ENCODE peak calls at places on chromosome 12, in four cellular contexts. J is astrocyte of the cerebellum, K is uterus, B is hepatocyte. H is an unnamed sample.

GRCh38 chr12:5254703-5255102 is 177.2 kb upstream of the NTF3 start:
- DNase-seq in B (no peak), J (no peak), K (no peak), H (no peak)

GRCh38 chr12:55742719-55743130 is at the start of gene GDF11:
- DNase-seq in B (peak), J (no peak), K (peak), H (no peak)

GRCh38 chr12:44127966-44128365 is 292.1 kb downstream of the TMEM117 start:
- DNase-seq in B (no peak), K (no peak), J (no peak), H (no peak)

GRCh38 chr12:10967409-10967808 is 19.3 kb downstream of the TAS2R50 start:
- DNase-seq in J (peak), K (no peak), B (no peak), H (peak)

GRCh38 chr12:106123551-106123991 is 15.2 kb downstream of the NUAK1 start:
- DNase-seq in K (peak), B (peak), J (no peak), H (peak)

GRCh38 chr12:111447571-111448265 is 42.0 kb downstream of the SH2B3 start:
- DNase-seq in B (no peak), K (peak), J (no peak), H (no peak)

GRCh38 chr12:95789126-95790024 is 1.2 kb downstream of the NTN4 start:
- DNase-seq in J (no peak), K (peak), B (peak), H (no peak)

GRCh38 chr12:69645031-69645430 is 34.3 kb upstream of the LRRC10 start:
- DNase-seq in K (no peak), J (no peak), B (no peak), H (no peak)

GRCh38 chr12:31008241-31008711 is 65.4 kb upstream of the DDX11 start:
- DNase-seq in B (no peak), K (no peak), J (no peak), H (no peak)

GRCh38 chr12:108852674-108853073 is 4.7 kb downstream of the SSH1 start:
- DNase-seq in B (no peak), K (no peak), J (no peak), H (no peak)

GRCh38 chr12:11722578-11723138 is 73.2 kb downstream of the ETV6 start:
- DNase-seq in B (no peak), J (no peak), K (no peak), H (no peak)

GRCh38 chr12:50174971-50175715 is 8.0 kb upstream of the CERS5 start:
- DNase-seq in K (no peak), B (peak), J (peak), H (peak)

GRCh38 chr12:113248046-113248825 is 27.0 kb downstream of the TPCN1 start:
- DNase-seq in J (no peak), K (no peak), B (no peak), H (no peak)

GRCh38 chr12:17456486-17456885 is 633.5 kb downstream of the RERGL start:
- DNase-seq in K (no peak), B (no peak), J (no peak), H (no peak)

GRCh38 chr12:52506858-52507715 is 13.1 kb downstream of the KRT5 start:
- DNase-seq in K (no peak), J (peak), B (peak), H (peak)

GRCh38 chr12:111271674-111272418 is 97.0 kb downstream of the PHETA1 start:
- DNase-seq in K (no peak), J (no peak), B (no peak), H (no peak)

GRCh38 chr12:749871-750270 is 2.5 kb upstream of the WNK1 start:
- DNase-seq in B (no peak), K (no peak), J (no peak), H (no peak)

GRCh38 chr12:92624236-92624635 is 78.6 kb upstream of the PLEKHG7 start:
- DNase-seq in B (no peak), K (no peak), J (peak), H (no peak)

GRCh38 chr12:125245601-125246345 is 180.5 kb downstream of the AACS start:
- DNase-seq in K (no peak), J (no peak), B (peak), H (no peak)

GRCh38 chr12:71504471-71504852 is 64.9 kb downstream of the LGR5 start:
- DNase-seq in J (no peak), B (no peak), K (no peak), H (no peak)

GRCh38 chr12:105748806-105749600 is 389.8 kb downstream of the NUAK1 start:
- DNase-seq in J (peak), B (peak), K (peak), H (no peak)

GRCh38 chr12:93751864-93752610 is 74.9 kb downstream of the CRADD start:
- DNase-seq in J (peak), B (no peak), K (no peak), H (peak)

GRCh38 chr12:27207626-27208413 is 36.3 kb upstream of the STK38L start:
- DNase-seq in J (no peak), K (no peak), B (no peak), H (no peak)

DNA sequence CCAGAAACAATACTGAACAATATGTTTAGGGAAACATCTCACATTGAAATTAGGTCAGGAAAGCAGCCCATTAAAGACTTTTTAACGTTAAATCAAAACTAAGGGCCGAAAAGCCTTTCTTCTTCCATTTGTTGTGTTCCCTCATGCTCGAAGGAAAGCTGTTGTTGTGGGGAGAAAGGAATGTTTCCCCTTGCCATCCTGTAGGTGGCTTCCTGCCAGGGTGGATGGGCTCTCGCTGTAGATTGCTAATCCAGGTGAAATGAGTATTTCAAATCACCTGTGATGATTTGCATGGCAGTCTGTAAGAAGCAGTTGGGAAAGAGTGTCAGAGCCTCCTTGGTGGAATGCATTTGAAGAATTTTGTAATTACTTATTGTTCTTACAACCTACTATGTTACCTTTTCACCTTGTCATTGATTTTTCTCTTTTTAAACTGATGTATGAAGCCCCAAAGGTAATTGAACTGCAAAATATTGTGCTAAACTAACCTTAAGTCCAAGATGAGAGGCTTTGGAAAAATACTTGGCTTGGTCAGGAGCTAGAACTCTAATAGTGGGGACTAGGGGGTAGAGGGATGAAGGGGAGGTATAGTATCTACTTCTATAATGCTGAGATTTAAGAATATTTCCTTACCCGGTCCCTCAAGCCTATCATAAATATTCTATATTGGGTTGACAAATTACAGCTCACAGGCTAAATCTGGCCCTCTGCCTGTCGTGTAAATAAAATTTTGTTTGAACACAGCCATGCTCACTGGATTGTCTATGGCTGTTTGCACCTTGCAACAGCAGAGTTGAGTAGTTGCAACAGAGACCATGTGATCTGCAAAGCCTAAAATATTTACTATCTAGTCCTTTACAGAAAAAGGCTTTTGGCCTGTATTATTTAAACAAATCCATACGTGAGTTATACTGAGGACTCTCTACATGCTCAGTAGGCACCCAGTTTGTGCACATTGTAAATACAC is 7.7 kb upstream of the DCP1B start:
- DNase-seq in K (no peak), J (no peak), B (no peak), H (no peak)
- TF ChIP-seq CTCF in K (no peak), J (no peak), B (no peak), H (no peak)

GRCh38 chr12:47778842-47779241 is 5.8 kb downstream of the SLC48A1 start:
- DNase-seq in B (no peak), K (no peak), J (no peak), H (no peak)
- H3K4me3 ChIP-seq in B (no peak), K (no peak), J (no peak), H (no peak)

GRCh38 chr12:126856958-126857357 is 1410.0 kb upstream of the TMEM132C start:
- DNase-seq in K (no peak), B (no peak), J (no peak), H (no peak)
- TF ChIP-seq CTCF in K (no peak), B (no peak), J (no peak), H (no peak)

GRCh38 chr12:130873825-130874224 is 2.0 kb downstream of the RAN start:
- DNase-seq in B (no peak), J (no peak), K (no peak), H (no peak)
- H3K4me3 ChIP-seq in B (no peak), J (no peak), K (no peak), H (no peak)

DNA sequence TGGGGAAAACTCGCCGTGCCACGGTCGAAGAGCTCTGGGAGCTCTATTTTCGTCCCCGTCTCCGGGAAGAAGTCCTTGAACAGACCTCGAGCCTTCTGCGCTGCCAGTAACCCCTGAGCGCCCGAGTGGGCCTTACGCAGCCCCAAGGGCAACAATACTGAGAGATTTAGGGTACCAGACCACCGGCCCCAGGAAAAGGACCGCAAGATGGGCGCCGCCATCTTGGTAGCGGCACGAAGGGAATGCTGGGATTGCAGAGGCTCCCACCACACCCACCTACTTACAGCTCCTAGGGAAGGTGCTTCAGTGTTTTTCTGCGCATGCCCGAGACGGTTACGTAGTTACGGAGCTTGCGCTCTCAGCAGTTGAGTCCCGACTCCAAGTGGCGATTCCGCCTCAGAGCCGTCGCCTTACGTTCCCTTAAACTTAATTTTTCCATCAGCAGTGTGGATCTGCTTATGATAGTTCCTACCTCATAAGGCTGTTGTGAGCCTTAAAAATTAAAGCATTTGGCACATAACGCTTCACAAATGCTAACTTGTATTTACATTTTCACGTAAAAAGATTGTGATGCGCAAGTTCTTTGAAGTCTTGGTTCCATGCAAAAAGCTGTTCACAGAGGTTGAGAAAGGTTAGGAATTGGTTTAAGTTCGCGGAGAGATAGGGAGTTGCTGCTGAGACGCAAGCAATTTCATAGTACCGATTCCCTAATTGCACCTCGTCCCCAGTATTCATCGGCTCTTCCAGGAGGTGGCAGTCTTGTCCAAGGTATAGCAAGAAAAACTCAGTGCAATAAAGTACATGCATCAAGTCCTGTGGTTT is at the start of gene YARS2:
- DNase-seq in K (peak), B (peak), J (peak), H (peak)
- TF ChIP-seq CTCF in K (peak), B (peak), J (peak), H (peak)

DNA sequence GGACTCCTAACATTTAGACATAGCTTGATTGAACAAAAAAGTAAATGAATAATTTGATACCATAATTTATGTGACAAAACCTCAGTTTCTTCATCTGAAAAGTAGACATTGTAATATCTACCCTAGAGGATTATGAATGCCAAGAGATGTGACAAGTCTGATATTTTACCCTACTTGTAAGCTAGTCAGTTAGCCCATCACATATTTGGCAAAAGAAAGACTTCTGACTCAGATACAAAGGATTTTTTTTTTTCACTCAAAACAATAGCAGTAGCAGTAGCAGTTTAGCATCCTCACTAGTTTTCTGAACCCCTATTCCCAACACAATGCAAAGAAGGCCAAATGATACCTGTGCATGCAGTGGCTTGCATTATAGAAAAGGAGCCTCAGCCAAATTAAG is 377.3 kb upstream of the E2F7 start:
- DNase-seq in B (no peak), K (no peak), J (no peak), H (peak)
- H3K4me3 ChIP-seq in B (no peak), K (no peak), J (no peak), H (no peak)

GRCh38 chr12:13082866-13083265 is 20.6 kb downstream of the GSG1 start:
- DNase-seq in J (no peak), B (no peak), K (no peak), H (no peak)

GRCh38 chr12:13075114-13075471 is 28.4 kb downstream of the GSG1 start:
- DNase-seq in K (no peak), J (no peak), B (no peak), H (no peak)

GRCh38 chr12:13080276-13080675 is 23.2 kb downstream of the GSG1 start:
- DNase-seq in B (no peak), J (no peak), K (no peak), H (no peak)

GRCh38 chr12:13075786-13076570 is 27.5 kb downstream of the GSG1 start:
- DNase-seq in J (no peak), B (no peak), K (no peak), H (no peak)

GRCh38 chr12:13079440-13079906 is 24.0 kb downstream of the GSG1 start:
- DNase-seq in K (no peak), J (no peak), B (no peak), H (no peak)
- TF ChIP-seq CTCF in K (no peak), J (no peak), B (peak), H (no peak)

GRCh38 chr12:54040148-54040494 is 7.3 kb downstream of the HOXC5 start:
- DNase-seq in B (no peak), J (no peak), K (no peak), H (no peak)

GRCh38 chr12:54040648-54041047 is 7.8 kb downstream of the HOXC5 start:
- DNase-seq in B (no peak), K (no peak), J (no peak), H (no peak)

GRCh38 chr12:54038760-54039414 is 6.0 kb downstream of the HOXC5 start:
- DNase-seq in J (no peak), B (no peak), K (no peak), H (no peak)

GRCh38 chr12:54038260-54038759 is 5.5 kb downstream of the HOXC5 start:
- DNase-seq in K (no peak), B (no peak), J (no peak), H (no peak)

DNA sequence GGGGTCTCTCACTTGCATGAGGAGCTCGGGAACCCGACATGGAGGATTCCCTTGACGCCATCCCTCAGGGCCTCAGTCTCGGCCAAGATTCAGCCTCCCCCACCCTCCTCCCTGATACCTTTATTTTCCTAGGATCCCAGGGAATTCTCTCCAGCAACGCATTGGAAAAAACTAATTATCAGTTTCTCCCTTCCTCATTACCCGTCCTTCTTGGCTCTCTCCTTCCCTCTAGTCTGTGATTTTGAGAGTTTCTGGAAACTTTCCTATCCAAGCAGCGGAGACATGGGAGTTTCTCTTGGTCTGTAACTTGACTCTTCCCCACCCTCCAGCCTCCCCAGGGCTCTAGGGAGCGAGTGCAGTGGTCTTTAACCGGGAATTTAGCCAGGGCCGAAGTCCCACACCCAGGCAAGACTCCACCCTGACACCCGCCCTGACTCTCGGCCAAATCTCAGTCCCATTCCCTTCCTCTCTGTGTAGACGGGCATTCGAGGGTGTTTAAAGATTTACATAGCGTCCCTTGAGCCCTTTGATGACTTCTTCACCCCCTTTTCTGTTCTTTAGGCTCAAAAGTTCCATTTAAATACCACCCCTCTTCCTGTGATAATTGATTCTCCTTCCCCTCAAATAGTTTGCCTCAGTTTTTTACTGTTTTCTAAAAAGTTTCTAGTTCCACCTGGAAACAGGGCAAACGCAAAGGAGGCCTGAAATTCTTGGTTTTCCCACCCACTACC is 6.7 kb downstream of the HOXC5 start:
- DNase-seq in K (no peak), J (no peak), B (no peak), H (no peak)
- H3K4me3 ChIP-seq in K (no peak), J (no peak), B (no peak), H (no peak)

GRCh38 chr12:40717576-40717975 is 25.3 kb downstream of the CNTN1 start:
- DNase-seq in K (no peak), B (no peak), J (no peak), H (no peak)
- TF ChIP-seq CTCF in K (no peak), B (no peak), J (no peak), H (no peak)

GRCh38 chr12:114404451-114405198 is 1.3 kb downstream of the TBX5 start:
- DNase-seq in J (no peak), K (no peak), B (no peak), H (no peak)
- H3K4me3 ChIP-seq in J (no peak), K (no peak), B (peak), H (peak)

H was measured in AG09309.